ENCODE peak calls at places on chromosomes 13 and 19, in six cellular contexts. T is neuronal stem cell, Q is IMR-90, V is mesendoderm, W is H1, C is H9. Y is an unnamed sample.

GRCh38 chr13:44396295-44396962 is 22.8 kb downstream of the SERP2 start:
- DNase-seq in T (no peak), Q (no peak), V (peak; percentile 59), W (no peak), C (no peak), Y (peak; percentile 39)

GRCh38 chr19:39941615-39942507 is 7.4 kb upstream of the FCGBP start:
- DNase-seq in T (peak; percentile 6), Q (peak; percentile 38), V (no peak), W (no peak), C (no peak), Y (peak; percentile 12)

GRCh38 chr19:41995959-41996797 is 2.1 kb upstream of the ATP1A3 start:
- DNase-seq in T (peak; percentile 64), Q (no peak), V (peak; percentile 89), W (peak; percentile 78), C (peak; percentile 69), Y (no peak)

GRCh38 chr19:29753190-29753933 is 38.3 kb upstream of the C19orf12 start:
- DNase-seq in T (no peak), Q (no peak), V (no peak), W (no peak), C (no peak), Y (no peak)

GRCh38 chr13:29624997-29625396 is 29.5 kb upstream of the SLC7A1 start:
- DNase-seq in T (no peak), Q (no peak), V (no peak), W (no peak), C (no peak), Y (no peak)

GRCh38 chr19:49348305-49349188 is 13.3 kb downstream of the CD37 start:
- DNase-seq in T (no peak), Q (no peak), V (no peak), W (no peak), C (no peak), Y (no peak)

GRCh38 chr19:53504903-53505302 is 33.0 kb upstream of the ZNF331 start:
- DNase-seq in T (no peak), Q (no peak), V (no peak), W (no peak), C (no peak), Y (no peak)

GRCh38 chr13:48281556-48281955 is 22.0 kb upstream of the RB1 start:
- DNase-seq in T (no peak), Q (no peak), V (no peak), W (no peak), C (no peak), Y (no peak)

GRCh38 chr13:72530471-72530870 is 197.0 kb downstream of the MZT1 start:
- DNase-seq in T (no peak), Q (peak; percentile 4), V (no peak), W (no peak), C (no peak), Y (no peak)

GRCh38 chr19:50722248-50723013 is 733 bp upstream of the CLEC11A start:
- DNase-seq in T (no peak), Q (peak; percentile 6), V (no peak), W (no peak), C (no peak), Y (no peak)

GRCh38 chr13:43244482-43244881 is 221.1 kb downstream of the DNAJC15 start:
- DNase-seq in T (no peak), Q (no peak), V (no peak), W (no peak), C (no peak), Y (no peak)

GRCh38 chr19:46967578-46968018 is 52.0 kb upstream of the NPAS1 start:
- DNase-seq in T (no peak), Q (no peak), V (no peak), W (no peak), C (no peak), Y (no peak)

GRCh38 chr19:940591-941291 is 14.9 kb downstream of the ARID3A start:
- DNase-seq in T (no peak), Q (peak; percentile 57), V (no peak), W (no peak), C (no peak), Y (no peak)

GRCh38 chr13:65990684-65991083 is 1239.5 kb downstream of the PCDH9 start:
- DNase-seq in T (no peak), Q (no peak), V (peak; percentile 36), W (no peak), C (no peak), Y (no peak)
- H2BK15ac ChIP-seq in T (no peak overlapping the region), Q (no peak overlapping the region), V (no peak overlapping the region), W (no peak overlapping the region), C (no peak overlapping the region), Y (no peak overlapping the region)

GRCh38 chr13:84653915-84654534 is 771.8 kb upstream of the SLITRK1 start:
- DNase-seq in T (no peak), Q (no peak), V (no peak), W (no peak), C (no peak), Y (no peak)

GRCh38 chr13:84651288-84651687 is 769.0 kb upstream of the SLITRK1 start:
- DNase-seq in T (no peak), Q (peak; percentile 85), V (peak; percentile 5), W (no peak), C (no peak), Y (peak; percentile 88)

GRCh38 chr13:84648069-84648640 is 765.9 kb upstream of the SLITRK1 start:
- DNase-seq in T (no peak), Q (no peak), V (no peak), W (no peak), C (no peak), Y (no peak)

GRCh38 chr13:84645196-84646071 is 763.2 kb upstream of the SLITRK1 start:
- DNase-seq in T (no peak), Q (peak; percentile 71), V (peak; percentile 22), W (no peak), C (no peak), Y (peak; percentile 35)

DNA sequence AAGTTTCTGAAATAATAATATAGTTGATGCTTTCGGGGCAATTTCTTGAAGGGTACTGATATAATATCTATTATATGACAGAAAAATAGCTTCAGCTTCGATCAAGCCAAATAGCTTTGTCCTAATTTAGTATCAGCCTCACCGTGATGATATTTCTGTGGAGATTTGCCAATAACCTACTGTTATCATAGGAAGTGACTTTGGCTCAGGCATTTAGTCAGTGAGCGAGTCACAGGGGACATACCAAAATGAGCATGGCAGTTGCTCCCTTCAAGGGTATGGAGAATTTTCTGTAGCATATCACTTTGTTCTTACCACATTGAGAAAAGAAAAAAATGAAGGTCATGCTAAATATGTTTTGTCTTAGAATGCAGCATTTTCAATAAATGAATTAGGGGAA is 767.6 kb upstream of the SLITRK1 start:
- DNase-seq in T (no peak), Q (peak; percentile 48), V (no peak), W (no peak), C (no peak), Y (no peak)
- H2BK15ac ChIP-seq in T (no peak overlapping the region), Q (no peak overlapping the region), V (no peak overlapping the region), W (no peak overlapping the region), C (no peak overlapping the region), Y (no peak overlapping the region)

GRCh38 chr13:90168953-90169352 is 1178.5 kb upstream of the MIR17HG start:
- DNase-seq in T (no peak), Q (no peak), V (no peak), W (no peak), C (no peak), Y (no peak)

GRCh38 chr13:90177519-90177918 is 1170.0 kb upstream of the MIR17HG start:
- DNase-seq in T (no peak), Q (no peak), V (no peak), W (no peak), C (no peak), Y (no peak)

GRCh38 chr13:90171649-90172048 is 1175.8 kb upstream of the MIR17HG start:
- DNase-seq in T (no peak), Q (no peak), V (no peak), W (no peak), C (no peak), Y (no peak)
- H2BK15ac ChIP-seq in T (no peak overlapping the region), Q (no peak overlapping the region), V (no peak overlapping the region), W (no peak overlapping the region), C (no peak overlapping the region), Y (no peak overlapping the region)

GRCh38 chr13:23952796-23953195 is 55.5 kb upstream of the C1QTNF9B start:
- DNase-seq in T (no peak), Q (no peak), V (no peak), W (no peak), C (no peak), Y (no peak)
- H2BK15ac ChIP-seq in T (no peak overlapping the region), Q (no peak overlapping the region), V (no peak overlapping the region), W (no peak overlapping the region), C (no peak overlapping the region), Y (no peak overlapping the region)

DNA sequence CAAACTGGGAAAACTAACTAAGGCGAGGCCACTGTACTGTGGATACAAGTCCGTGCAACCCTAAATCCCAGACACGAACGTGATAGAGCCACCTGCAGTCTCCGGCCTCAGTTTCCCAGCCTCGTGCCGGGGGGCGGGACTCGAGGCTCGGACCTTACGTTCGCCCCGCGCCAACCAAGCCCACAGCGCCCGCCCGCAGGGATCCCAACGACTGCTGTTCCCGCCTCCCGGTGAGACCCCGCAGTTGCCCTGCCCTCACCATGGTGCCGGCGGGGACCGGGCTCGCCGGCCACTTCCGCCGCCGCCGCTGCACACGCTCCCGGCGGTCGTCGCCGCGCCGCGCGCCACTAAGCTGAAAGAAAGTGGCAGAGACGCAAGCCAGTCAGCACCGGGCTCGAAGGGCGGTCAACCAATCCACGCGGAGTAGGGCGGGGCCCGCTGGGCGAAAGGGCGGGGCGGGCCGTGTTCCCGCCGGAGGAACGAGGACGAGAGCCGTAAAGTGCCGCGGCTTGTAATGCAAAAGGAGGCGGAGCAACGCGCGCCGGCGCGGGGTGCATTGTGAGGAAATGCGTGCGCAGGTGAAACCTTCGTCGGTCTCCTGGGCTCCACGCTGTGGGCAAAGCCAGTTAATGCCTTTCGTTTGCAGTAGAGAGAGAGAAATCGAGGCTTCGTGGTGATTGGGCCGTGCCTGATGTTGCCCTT is at the start of gene LSM4:
- DNase-seq in T (peak; percentile 98), Q (peak; percentile 95), V (peak; percentile 99), W (peak; percentile 99), C (peak; percentile 99), Y (peak; percentile 97)
- H2BK15ac ChIP-seq in T (no peak within 1 kb of the TSS), Q (peak within 1 kb of the TSS; percentile 26), V (no peak within 1 kb of the TSS), W (peak within 1 kb of the TSS; percentile 67), C (peak within 1 kb of the TSS; percentile 85), Y (peak within 1 kb of the TSS; percentile 63)

DNA sequence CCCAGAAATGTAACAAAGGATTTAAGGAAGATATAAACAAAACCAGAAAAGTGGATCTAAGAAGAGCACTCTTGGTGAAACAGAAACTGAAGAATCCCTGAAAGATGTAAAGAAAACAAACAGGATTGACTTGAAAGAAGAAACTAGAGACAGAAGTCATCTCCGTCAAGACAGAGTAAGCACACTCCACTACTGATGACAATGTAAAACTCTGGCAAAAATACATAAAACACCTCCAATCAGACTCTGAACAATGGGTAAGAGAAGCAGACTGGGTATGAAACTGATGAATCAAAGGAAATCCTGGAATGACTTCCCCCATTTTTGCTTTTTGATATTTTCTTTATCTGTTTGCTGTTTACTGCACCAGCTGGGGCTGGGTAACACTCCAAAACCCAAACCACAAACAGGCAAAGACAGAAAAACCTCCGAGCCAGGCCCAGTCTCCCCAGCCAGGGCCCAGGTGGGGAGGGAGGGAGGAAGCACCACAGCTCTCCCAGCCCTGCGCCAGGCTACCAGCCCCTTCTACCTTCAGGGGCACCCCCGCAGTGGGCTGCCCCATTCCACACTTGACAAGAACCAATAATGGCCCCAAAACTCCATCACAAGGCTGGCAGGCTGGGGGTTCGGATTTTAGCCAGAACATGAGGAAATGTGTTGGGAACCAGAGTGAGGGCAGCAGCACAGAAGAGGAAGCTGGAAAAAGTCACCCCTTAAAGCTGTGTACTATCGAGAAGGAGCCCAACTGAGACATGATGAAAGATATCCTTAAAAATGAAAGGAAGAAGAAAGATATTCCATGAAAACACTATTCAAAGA is 13.3 kb downstream of the TUBGCP3 start:
- DNase-seq in T (no peak), Q (peak; percentile 26), V (no peak), W (no peak), C (no peak), Y (peak; percentile 26)
- H2BK15ac ChIP-seq in T (no peak overlapping the region), Q (no peak overlapping the region), V (no peak overlapping the region), W (no peak overlapping the region), C (no peak overlapping the region), Y (no peak overlapping the region)